ENCODE peak calls at places on chromosomes 4 and X, in eight cellular contexts. S is breast epithelium, I is colonic mucosa, J is hepatocyte, V is fibroblast of lung, P is DND-41, F is Peyer's patch, T is A549. H is an unnamed sample.

GRCh38 chr4:73721419-73721818 is 18.9 kb upstream of the CXCL8 start:
- DNase-seq in S (no peak), I (no peak), J (no peak), V (peak; percentile 78), P (no peak), F (no peak), T (no peak), H (no peak)

GRCh38 chr4:98261291-98262271 is at the start of gene RAP1GDS1:
- DNase-seq in S (peak; percentile 51), I (peak; percentile 57), J (peak; percentile 66), V (peak; percentile 80), P (peak; percentile 65), F (peak; percentile 74), T (peak; percentile 47), H (no peak)

GRCh38 chr4:47462799-47463234 is 685 bp downstream of the COMMD8 start:
- DNase-seq in S (no peak), I (no peak), J (no peak), V (peak; percentile 11), P (no peak), F (no peak), T (no peak), H (no peak)

GRCh38 chrX:107445146-107445545 is 4.3 kb upstream of the FRMPD3 start:
- DNase-seq in S (no peak), I (no peak), J (no peak), V (no peak), P (no peak), F (no peak), T (no peak), H (no peak)

GRCh38 chr4:10180927-10181744 is 64.5 kb upstream of the WDR1 start:
- DNase-seq in S (no peak), I (no peak), J (no peak), V (peak; percentile 7), P (peak; percentile 18), F (no peak), T (no peak), H (no peak)

GRCh38 chr4:184471872-184472539 is 2.3 kb downstream of the IRF2 start:
- DNase-seq in S (no peak), I (peak; percentile 55), J (peak; percentile 43), V (no peak), P (peak; percentile 21), F (no peak), T (peak; percentile 14), H (peak; percentile 16)

GRCh38 chr4:153067376-153067775 is 131.3 kb downstream of the FHDC1 start:
- DNase-seq in S (no peak), I (peak; percentile 47), J (peak; percentile 85), V (peak; percentile 57), P (no peak), F (no peak), T (peak; percentile 59), H (no peak)

GRCh38 chrX:139600105-139600504 is 69.6 kb downstream of the F9 start:
- DNase-seq in S (no peak), I (no peak), J (no peak), V (no peak), P (no peak), F (no peak), T (no peak), H (no peak)

GRCh38 chr4:6307230-6307629 is 37.6 kb downstream of the WFS1 start:
- DNase-seq in S (no peak), I (no peak), J (no peak), V (no peak), P (no peak), F (no peak), T (no peak), H (no peak)

GRCh38 chrX:584572-584971 is 46.0 kb upstream of the SHOX start:
- DNase-seq in S (no peak), I (no peak), J (no peak), V (no peak), P (no peak), F (no peak), T (no peak), H (no peak)

GRCh38 chr4:148044889-148045352 is 313.0 kb downstream of the ARHGAP10 start:
- DNase-seq in S (no peak), I (no peak), J (no peak), V (no peak), P (no peak), F (no peak), T (peak; percentile 9), H (no peak)
- H3K4me1 ChIP-seq in S (no peaks in the 10 kb centered on the region), I (no peaks in the 10 kb centered on the region), J (no peaks in the 10 kb centered on the region), V (no peaks in the 10 kb centered on the region), P (no peaks in the 10 kb centered on the region), F (no peaks in the 10 kb centered on the region), T (no peaks in the 10 kb centered on the region), H (peaks cover 8% of the 10 kb centered on the region)

GRCh38 chr4:85508654-85509053 is 33.7 kb downstream of the ARHGAP24 start:
- DNase-seq in S (no peak), I (no peak), J (no peak), V (no peak), P (no peak), F (no peak), T (no peak), H (no peak)
- H3K4me1 ChIP-seq in S (no peaks in the 10 kb centered on the region), I (peaks cover 4% of the 10 kb centered on the region), J (peaks cover 4% of the 10 kb centered on the region), V (peaks cover 6% of the 10 kb centered on the region), P (no peaks in the 10 kb centered on the region), F (no peaks in the 10 kb centered on the region), T (peaks cover 1% of the 10 kb centered on the region), H (no peaks in the 10 kb centered on the region)

GRCh38 chrX:66013195-66013816 is 26.6 kb downstream of the VSIG4 start:
- DNase-seq in S (no peak), I (no peak), J (no peak), V (no peak), P (no peak), F (no peak), T (no peak), H (no peak)

GRCh38 chrX:66012094-66012534 is 27.8 kb downstream of the VSIG4 start:
- DNase-seq in S (no peak), I (no peak), J (no peak), V (no peak), P (peak; percentile 81), F (no peak), T (no peak), H (no peak)

GRCh38 chrX:66014560-66014959 is 25.3 kb downstream of the VSIG4 start:
- DNase-seq in S (no peak), I (no peak), J (no peak), V (no peak), P (peak; percentile 52), F (no peak), T (no peak), H (no peak)

GRCh38 chrX:66015152-66015827 is 24.6 kb downstream of the VSIG4 start:
- DNase-seq in S (no peak), I (no peak), J (no peak), V (no peak), P (peak; percentile 69), F (no peak), T (no peak), H (no peak)

GRCh38 chrX:66014084-66014483 is 25.8 kb downstream of the VSIG4 start:
- DNase-seq in S (no peak), I (no peak), J (no peak), V (no peak), P (no peak), F (no peak), T (no peak), H (no peak)
- H3K4me1 ChIP-seq in S (no peaks in the 10 kb centered on the region), I (no peaks in the 10 kb centered on the region), J (peaks cover 3% of the 10 kb centered on the region), V (no peaks in the 10 kb centered on the region), P (peaks cover 93% of the 10 kb centered on the region), F (no peaks in the 10 kb centered on the region), T (no peaks in the 10 kb centered on the region), H (peaks cover 62% of the 10 kb centered on the region)

GRCh38 chr4:38049545-38050170 is 89.5 kb downstream of the PTTG2 start:
- DNase-seq in S (no peak), I (no peak), J (no peak), V (no peak), P (no peak), F (no peak), T (no peak), H (no peak)
- H3K4me1 ChIP-seq in S (no peaks in the 10 kb centered on the region), I (no peaks in the 10 kb centered on the region), J (peaks cover 4% of the 10 kb centered on the region), V (no peaks in the 10 kb centered on the region), P (no peaks in the 10 kb centered on the region), F (no peaks in the 10 kb centered on the region), T (no peaks in the 10 kb centered on the region), H (no peaks in the 10 kb centered on the region)

DNA sequence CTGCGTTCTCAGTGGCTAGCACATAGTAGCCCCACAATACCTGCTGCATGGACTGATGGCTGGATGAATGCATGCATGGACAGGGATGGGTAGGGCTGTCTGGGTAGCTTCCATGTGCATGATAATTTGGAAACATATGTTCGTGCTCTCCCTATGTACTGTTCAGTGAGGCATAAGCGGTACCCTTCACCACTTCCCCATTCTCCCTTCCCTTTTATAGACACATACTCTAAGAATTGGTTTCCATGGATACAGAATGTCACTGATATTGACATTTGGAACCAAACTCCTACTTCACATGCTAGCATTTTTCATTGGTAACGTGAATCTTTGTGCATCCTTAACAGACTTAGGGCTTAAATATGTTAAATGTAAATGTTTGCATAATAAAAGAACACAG is 20.4 kb downstream of the USP46 start:
- DNase-seq in S (no peak), I (no peak), J (no peak), V (no peak), P (no peak), F (no peak), T (no peak), H (no peak)
- H3K4me1 ChIP-seq in S (peaks cover 2% of the 10 kb centered on the region), I (no peaks in the 10 kb centered on the region), J (peaks cover 26% of the 10 kb centered on the region), V (peaks cover 10% of the 10 kb centered on the region), P (no peaks in the 10 kb centered on the region), F (no peaks in the 10 kb centered on the region), T (peaks cover 4% of the 10 kb centered on the region), H (no peaks in the 10 kb centered on the region)

DNA sequence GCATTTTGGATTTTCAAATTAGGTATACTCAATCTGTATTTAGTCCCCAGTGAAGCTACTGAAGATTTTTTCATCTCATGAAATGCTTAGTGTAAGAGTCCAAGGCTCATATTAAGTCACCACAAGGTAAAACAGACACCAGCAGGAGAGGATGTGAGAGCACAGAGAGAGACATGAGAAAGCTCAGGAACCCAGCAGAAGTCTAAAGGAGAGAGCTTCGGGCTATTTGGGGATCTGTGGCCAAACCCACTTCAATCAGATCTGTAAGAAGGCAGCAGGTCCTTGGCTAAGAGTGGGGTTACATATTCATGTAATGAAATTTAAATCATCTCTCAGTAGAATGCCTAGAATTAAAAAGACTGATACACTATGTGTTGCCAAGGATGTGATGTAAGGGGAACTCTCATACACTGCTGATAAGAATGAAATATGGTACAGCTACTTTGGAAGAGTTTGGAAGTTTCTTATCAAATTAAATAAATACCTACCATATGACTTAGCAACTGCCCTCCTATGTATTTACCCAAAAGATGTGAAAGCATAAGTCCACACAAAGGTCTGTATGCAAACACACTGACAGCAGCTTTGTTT is 35.8 kb downstream of the PDE5A start:
- DNase-seq in S (no peak), I (no peak), J (no peak), V (peak; percentile 71), P (no peak), F (no peak), T (no peak), H (no peak)
- H3K4me1 ChIP-seq in S (no peaks in the 10 kb centered on the region), I (no peaks in the 10 kb centered on the region), J (no peaks in the 10 kb centered on the region), V (peaks cover 9% of the 10 kb centered on the region), P (no peaks in the 10 kb centered on the region), F (no peaks in the 10 kb centered on the region), T (no peaks in the 10 kb centered on the region), H (no peaks in the 10 kb centered on the region)

DNA sequence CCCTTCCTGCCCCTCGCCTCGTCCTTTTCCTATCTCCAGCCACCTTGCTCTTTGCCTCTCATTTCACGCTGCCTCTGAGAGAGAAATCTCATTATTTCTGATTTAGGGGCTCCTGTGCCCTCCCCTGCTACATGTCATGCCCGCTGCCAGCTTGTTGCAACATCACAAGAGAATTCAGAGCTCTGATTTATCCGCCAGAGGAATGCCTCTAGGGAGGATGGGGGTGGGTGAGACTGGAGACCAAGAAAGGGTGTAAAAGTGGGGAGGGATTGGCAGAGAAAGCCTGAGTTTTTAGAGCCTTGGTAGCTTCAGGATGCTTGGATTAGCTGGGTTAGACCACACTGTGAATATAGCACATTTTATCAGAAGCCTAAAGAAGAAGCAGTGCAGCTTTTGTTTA is 100.8 kb downstream of the NHS start:
- DNase-seq in S (no peak), I (no peak), J (no peak), V (peak; percentile 33), P (no peak), F (no peak), T (no peak), H (no peak)
- H3K4me1 ChIP-seq in S (no peaks in the 10 kb centered on the region), I (no peaks in the 10 kb centered on the region), J (no peaks in the 10 kb centered on the region), V (no peaks in the 10 kb centered on the region), P (no peaks in the 10 kb centered on the region), F (no peaks in the 10 kb centered on the region), T (peaks cover 34% of the 10 kb centered on the region), H (no peaks in the 10 kb centered on the region)